ENCODE peak calls at places on chromosomes 6 and 20, in eight cellular contexts. K is SIG-M5, L is aorta, A is foreskin fibroblast, G is fibroblast of mammary gland, Q is A172, T is Caco-2, R is fibroblast of lung. U is an unnamed sample.

GRCh38 chr6:41373919-41374617 is 38.7 kb downstream of the NCR2 start:
- DNase-seq in T (peak), G (no peak), R (no peak), A (peak), Q (no peak), K (no peak), L (no peak), U (no peak)

GRCh38 chr6:498795-499231 is 107.3 kb downstream of the IRF4 start:
- DNase-seq in A (no peak), L (no peak), T (no peak), K (no peak), G (no peak), Q (no peak), R (no peak), U (peak)

GRCh38 chr6:14921170-14921569 is 324.7 kb upstream of the JARID2 start:
- DNase-seq in K (no peak), A (no peak), R (peak), G (no peak), L (peak), T (no peak), Q (no peak), U (peak)

GRCh38 chr6:68559052-68559451 is 76.0 kb upstream of the ADGRB3 start:
- DNase-seq in R (peak), L (no peak), T (no peak), Q (no peak), G (no peak), K (no peak), A (peak), U (no peak)

GRCh38 chr20:46901638-46902037 is 7.0 kb downstream of the EYA2 start:
- DNase-seq in Q (no peak), T (no peak), K (no peak), R (no peak), G (no peak), A (no peak), L (no peak), U (peak)

GRCh38 chr6:145814035-145814500 is 527 bp downstream of the FBXO30 start:
- DNase-seq in R (no peak), Q (peak), A (no peak), K (peak), G (peak), T (peak), L (peak), U (peak)

GRCh38 chr6:53771780-53772624 is 22.8 kb upstream of the LRRC1 start:
- DNase-seq in Q (peak), A (peak), R (peak), K (no peak), L (no peak), G (peak), T (no peak), U (no peak)

GRCh38 chr20:3447321-3447720 is 23.5 kb upstream of the ATRN start:
- DNase-seq in L (no peak), A (no peak), R (no peak), Q (no peak), T (no peak), K (no peak), G (no peak), U (no peak)

GRCh38 chr20:61812121-61812520 is 253.6 kb downstream of the TAF4 start:
- DNase-seq in R (no peak), A (no peak), Q (no peak), T (no peak), G (no peak), L (peak), K (no peak), U (no peak)

GRCh38 chr6:55578537-55579363 is at the start of gene HMGCLL1:
- DNase-seq in R (no peak), T (peak), K (no peak), L (peak), G (no peak), Q (no peak), A (peak), U (no peak)

GRCh38 chr20:10225439-10226080 is 6.9 kb downstream of the SNAP25 start:
- DNase-seq in G (peak), K (no peak), T (peak), R (peak), A (peak), Q (peak), L (no peak), U (peak)

GRCh38 chr20:33827629-33828325 is 16.6 kb downstream of the CHMP4B start:
- DNase-seq in Q (no peak), R (no peak), T (no peak), K (no peak), A (no peak), L (no peak), G (no peak), U (no peak)

GRCh38 chr6:95203153-95203754 is 374.1 kb upstream of the MANEA start:
- DNase-seq in Q (peak), K (no peak), G (peak), L (no peak), T (peak), A (peak), R (peak), U (no peak)

GRCh38 chr6:165760126-165760802 is 97.2 kb upstream of the PDE10A start:
- DNase-seq in K (no peak), Q (no peak), T (no peak), G (no peak), R (no peak), A (no peak), L (no peak), U (no peak)

GRCh38 chr6:155314773-155315515 is 660 bp upstream of the TFB1M start:
- DNase-seq in G (peak), L (peak), K (peak), T (no peak), Q (no peak), R (peak), A (peak), U (peak)

GRCh38 chr20:11952621-11953020 is 34.9 kb downstream of the BTBD3 start:
- DNase-seq in T (no peak), A (peak), Q (no peak), K (no peak), L (no peak), G (peak), R (peak), U (no peak)

GRCh38 chr6:27177454-27178000 is 70.0 kb upstream of the PRSS16 start:
- DNase-seq in K (no peak), G (peak), L (peak), A (peak), R (peak), T (peak), Q (peak), U (peak)

GRCh38 chr6:11460837-11461661 is 76.5 kb upstream of the TMEM170B start:
- DNase-seq in K (no peak), T (no peak), L (no peak), A (no peak), G (no peak), Q (no peak), R (no peak), U (no peak)

GRCh38 chr6:32113386-32114352 is 4.5 kb upstream of the TNXB start:
- DNase-seq in R (peak), G (peak), Q (peak), K (no peak), A (peak), L (peak), T (peak), U (peak)

GRCh38 chr6:152746172-152746553 is 4.4 kb upstream of the VIP start:
- DNase-seq in A (peak), T (no peak), K (no peak), L (no peak), Q (peak), R (peak), G (peak), U (no peak)

GRCh38 chr6:155309150-155309549 is 5.1 kb downstream of the TFB1M start:
- DNase-seq in Q (no peak), G (peak), L (no peak), T (no peak), K (no peak), A (peak), R (peak), U (no peak)

GRCh38 chr20:44501448-44501847 is 20.4 kb downstream of the SERINC3 start:
- DNase-seq in K (no peak), L (no peak), A (peak), T (no peak), Q (peak), G (peak), R (no peak), U (no peak)

GRCh38 chr20:63953764-63954429 is 2.3 kb downstream of the UCKL1 start:
- DNase-seq in K (no peak), L (no peak), Q (no peak), G (no peak), R (no peak), A (no peak), T (no peak), U (no peak)

GRCh38 chr20:17849901-17850673 is 118.5 kb downstream of the SNX5 start:
- DNase-seq in T (no peak), Q (peak), A (peak), R (peak), K (no peak), L (peak), G (peak), U (peak)

GRCh38 chr20:4812216-4812615 is 90.5 kb downstream of the PRND start:
- DNase-seq in R (no peak), Q (no peak), L (no peak), A (no peak), T (no peak), K (no peak), G (no peak), U (no peak)

GRCh38 chr6:34560366-34561226 is 4.5 kb upstream of the SPDEF start:
- DNase-seq in T (peak), Q (peak), A (peak), L (no peak), R (peak), K (no peak), G (peak), U (peak)

GRCh38 chr6:71254323-71254722 is 34.3 kb upstream of the OGFRL1 start:
- DNase-seq in G (no peak), Q (no peak), A (peak), R (no peak), T (no peak), K (no peak), L (no peak), U (no peak)

GRCh38 chr6:18260448-18261106 is 3.8 kb downstream of the DEK start:
- DNase-seq in A (peak), G (peak), K (no peak), T (no peak), L (no peak), Q (peak), R (peak), U (peak)

GRCh38 chr6:125738276-125738675 is 11.2 kb upstream of the HEY2 start:
- DNase-seq in Q (no peak), R (no peak), A (no peak), T (no peak), G (no peak), L (no peak), K (no peak), U (no peak)

GRCh38 chr6:146106532-146106931 is 77.7 kb downstream of the GRM1 start:
- DNase-seq in Q (no peak), T (no peak), L (no peak), G (no peak), R (no peak), A (no peak), K (no peak), U (no peak)

GRCh38 chr6:41687501-41688175 is 47.8 kb downstream of the TFEB start:
- DNase-seq in L (peak), G (no peak), T (no peak), Q (no peak), K (no peak), A (no peak), R (no peak), U (no peak)

U was measured in RPMI7951.